ENCODE peak calls at places on chromosomes 2 and 18, in ten cellular contexts. L is foreskin fibroblast; S is activated naive CD4-positive, alpha-beta T cell treated with anti-CD3 and anti-CD28 coated beads, Interleukin-2, amount 50 U/mL, for 16 hours; H is ecto neural progenitor cell; W is globus pallidus; A is KG1; Q is stimulated activated CD4-positive, alpha-beta T cell treated with anti-CD3 and anti-CD28 coated beads, Interleukin-4, amount 100 ng/mL, for 1 hour; T is mammary epithelial cell; V is NCI-H446 treated with DMSO at 0.1 percent for 48 hours; Z is stimulated activated CD8-positive, alpha-beta memory T cell treated with anti-CD3 and anti-CD28 coated beads, Interleukin-7, amount 100 ng/mL, for 48 hours. P is an unnamed sample.
A peak's percentile ranks its signal among the peaks of the same experiment; 100 is the strongest.

GRCh38 chr2:236799391-236800048 is 229.9 kb downstream of the ACKR3 start:
- DNase-seq in L (no peak), S (no peak), H (no peak), W (no peak), A (no peak), Q (no peak), T (no peak), V (no peak), Z (no peak), P (no peak)

GRCh38 chr2:120662046-120662445 is 73.6 kb upstream of the GLI2 start:
- DNase-seq in L (no peak), S (no peak), H (no peak), W (peak; percentile 55), A (no peak), Q (no peak), T (no peak), V (no peak), Z (no peak), P (no peak)

GRCh38 chr18:67402543-67402942 is 114.0 kb downstream of the DSEL start:
- DNase-seq in L (peak; percentile 35), S (no peak), H (no peak), W (no peak), A (no peak), Q (no peak), T (peak; percentile 33), V (no peak), Z (no peak), P (no peak)

GRCh38 chr18:35519148-35519899 is 21.6 kb upstream of the INO80C start:
- DNase-seq in L (no peak), S (no peak), H (no peak), W (no peak), A (no peak), Q (no peak), T (no peak), V (no peak), Z (no peak), P (no peak)

GRCh38 chr18:12048827-12049175 is 44.8 kb upstream of the ANKRD62 start:
- DNase-seq in L (no peak), S (no peak), H (no peak), W (no peak), A (no peak), Q (no peak), T (peak; percentile 86), V (no peak), Z (no peak), P (no peak)

GRCh38 chr2:82879803-82880202 is 1579.3 kb downstream of the SUCLG1 start:
- DNase-seq in L (no peak), S (no peak), H (no peak), W (no peak), A (no peak), Q (no peak), T (no peak), V (no peak), Z (no peak), P (no peak)

GRCh38 chr2:153163055-153163454 is 315.5 kb downstream of the RPRM start:
- DNase-seq in L (no peak), S (no peak), H (no peak), W (peak; percentile 17), A (no peak), Q (no peak), T (peak; percentile 14), V (no peak), Z (no peak), P (no peak)

GRCh38 chr2:167144179-167144898 is 256.1 kb downstream of the XIRP2 start:
- DNase-seq in L (no peak), S (no peak), H (no peak), W (no peak), A (no peak), Q (no peak), T (no peak), V (no peak), Z (no peak), P (no peak)

P was measured in amniotic stem cell.